ENCODE peak calls at places on chromosome 15, in ten cellular contexts. K is AG04450; Z is ascending aorta; A is NCI-H187 treated with DMSO at 0.1 percent for 48 hours; E is Right ventricle myocardium superior; P is activated CD4-positive, alpha-beta T cell treated with anti-CD3 and anti-CD28 coated beads for 4 hours; M is anterior cingulate cortex; R is stimulated activated CD8-positive, alpha-beta memory T cell treated with anti-CD3 and anti-CD28 coated beads, Interleukin-12 subunit alpha, Interleukin-12 subunit beta, amount 100 ng/mL, for 4 hours; N is activated CD4-positive, CD25-positive, alpha-beta regulatory T cell; H is left lung. T is an unnamed sample.

GRCh38 chr15:100112061-100112420 is 229.7 kb downstream of the ADAMTS17 start:
- DNase-seq in N (no peak), H (no peak), E (peak; percentile 38), Z (no peak), P (no peak), A (no peak), R (no peak), K (no peak), M (no peak), T (no peak)

GRCh38 chr15:38941399-38941953 is 376.9 kb upstream of the RASGRP1 start:
- DNase-seq in A (no peak), H (no peak), K (no peak), R (no peak), Z (no peak), M (no peak), P (no peak), N (no peak), E (no peak), T (no peak)

GRCh38 chr15:100665570-100665969 is 63.2 kb downstream of the ASB7 start:
- DNase-seq in E (no peak), Z (no peak), P (no peak), R (no peak), K (no peak), A (no peak), N (no peak), H (no peak), M (no peak), T (no peak)

GRCh38 chr15:45645026-45645980 is 10.5 kb downstream of the SQOR start:
- DNase-seq in A (no peak), E (no peak), H (no peak), M (no peak), R (no peak), Z (no peak), N (no peak), P (no peak), K (no peak), T (no peak)

GRCh38 chr15:39282663-39283208 is 298.1 kb upstream of the THBS1 start:
- DNase-seq in P (no peak), R (no peak), N (no peak), K (no peak), A (no peak), E (no peak), Z (no peak), H (peak; percentile 53), M (no peak), T (no peak)

GRCh38 chr15:98927057-98927456 is 80.5 kb downstream of the PGPEP1L start:
- DNase-seq in P (no peak), M (no peak), E (no peak), K (no peak), R (no peak), A (no peak), H (no peak), N (no peak), Z (no peak), T (no peak)

GRCh38 chr15:36831915-36832310 is 252.5 kb downstream of the CDIN1 start:
- DNase-seq in R (no peak), H (no peak), A (no peak), N (no peak), E (no peak), P (no peak), M (no peak), K (no peak), Z (no peak), T (peak; percentile 46)

GRCh38 chr15:94105760-94106159 is 125.6 kb upstream of the MCTP2 start:
- DNase-seq in R (no peak), E (no peak), A (no peak), H (no peak), M (no peak), K (no peak), N (no peak), P (no peak), Z (no peak), T (no peak)